ENCODE peak calls at places on chromosomes 3 and 15, in eight cellular contexts. One of them, this sample, is unnamed.

GRCh38 chr3:43180027-43180426 is 74.1 kb upstream of the POMGNT2 start:
- DNase-seq in stimulated activated CD8-positive, alpha-beta memory T cell treated with anti-CD3 and anti-CD28 coated beads, Interleukin-12 subunit alpha, Interleukin-12 subunit beta, amount 100 ng/mL, for 1 hour: peak
- DNase-seq in fibroblast of pulmonary artery: peak
- DNase-seq in activated CD4-positive, alpha-beta T cell treated with anti-CD3 and anti-CD28 coated beads, Interleukin-2, amount 50 U/mL, for 4 hours: no peak
- DNase-seq in GM20000: peak
- DNase-seq in lung: no peak
- DNase-seq in NAMALWA: peak
- DNase-seq in RPMI8226: peak
- DNase-seq in this sample: peak

GRCh38 chr3:134406331-134407246 is 32.3 kb upstream of the AMOTL2 start:
- DNase-seq in stimulated activated CD8-positive, alpha-beta memory T cell treated with anti-CD3 and anti-CD28 coated beads, Interleukin-12 subunit alpha, Interleukin-12 subunit beta, amount 100 ng/mL, for 1 hour: no peak
- DNase-seq in lung: peak
- DNase-seq in fibroblast of pulmonary artery: no peak
- DNase-seq in activated CD4-positive, alpha-beta T cell treated with anti-CD3 and anti-CD28 coated beads, Interleukin-2, amount 50 U/mL, for 4 hours: no peak
- DNase-seq in RPMI8226: peak
- DNase-seq in NAMALWA: no peak
- DNase-seq in GM20000: no peak
- DNase-seq in this sample: no peak

GRCh38 chr3:14518893-14519292 is 21.2 kb downstream of the GRIP2 start:
- DNase-seq in activated CD4-positive, alpha-beta T cell treated with anti-CD3 and anti-CD28 coated beads, Interleukin-2, amount 50 U/mL, for 4 hours: no peak
- DNase-seq in NAMALWA: no peak
- DNase-seq in fibroblast of pulmonary artery: no peak
- DNase-seq in stimulated activated CD8-positive, alpha-beta memory T cell treated with anti-CD3 and anti-CD28 coated beads, Interleukin-12 subunit alpha, Interleukin-12 subunit beta, amount 100 ng/mL, for 1 hour: no peak
- DNase-seq in RPMI8226: no peak
- DNase-seq in lung: no peak
- DNase-seq in GM20000: no peak
- DNase-seq in this sample: no peak

GRCh38 chr15:85036716-85037115 is 55.1 kb downstream of the PDE8A start:
- DNase-seq in activated CD4-positive, alpha-beta T cell treated with anti-CD3 and anti-CD28 coated beads, Interleukin-2, amount 50 U/mL, for 4 hours: no peak
- DNase-seq in fibroblast of pulmonary artery: no peak
- DNase-seq in stimulated activated CD8-positive, alpha-beta memory T cell treated with anti-CD3 and anti-CD28 coated beads, Interleukin-12 subunit alpha, Interleukin-12 subunit beta, amount 100 ng/mL, for 1 hour: no peak
- DNase-seq in RPMI8226: no peak
- DNase-seq in GM20000: peak
- DNase-seq in lung: no peak
- DNase-seq in NAMALWA: no peak
- DNase-seq in this sample: no peak

GRCh38 chr3:66469220-66469640 is 31.6 kb downstream of the LRIG1 start:
- DNase-seq in fibroblast of pulmonary artery: no peak
- DNase-seq in RPMI8226: no peak
- DNase-seq in GM20000: peak
- DNase-seq in NAMALWA: peak
- DNase-seq in stimulated activated CD8-positive, alpha-beta memory T cell treated with anti-CD3 and anti-CD28 coated beads, Interleukin-12 subunit alpha, Interleukin-12 subunit beta, amount 100 ng/mL, for 1 hour: no peak
- DNase-seq in lung: no peak
- DNase-seq in activated CD4-positive, alpha-beta T cell treated with anti-CD3 and anti-CD28 coated beads, Interleukin-2, amount 50 U/mL, for 4 hours: no peak
- DNase-seq in this sample: no peak

GRCh38 chr3:171181907-171182690 is 155.6 kb upstream of the SLC2A2 start:
- DNase-seq in GM20000: no peak
- DNase-seq in lung: no peak
- DNase-seq in RPMI8226: no peak
- DNase-seq in fibroblast of pulmonary artery: peak
- DNase-seq in NAMALWA: no peak
- DNase-seq in activated CD4-positive, alpha-beta T cell treated with anti-CD3 and anti-CD28 coated beads, Interleukin-2, amount 50 U/mL, for 4 hours: no peak
- DNase-seq in stimulated activated CD8-positive, alpha-beta memory T cell treated with anti-CD3 and anti-CD28 coated beads, Interleukin-12 subunit alpha, Interleukin-12 subunit beta, amount 100 ng/mL, for 1 hour: no peak
- DNase-seq in this sample: peak

GRCh38 chr3:11007534-11007933 is 15.0 kb downstream of the SLC6A1 start:
- DNase-seq in RPMI8226: no peak
- DNase-seq in fibroblast of pulmonary artery: no peak
- DNase-seq in lung: no peak
- DNase-seq in GM20000: no peak
- DNase-seq in NAMALWA: peak
- DNase-seq in stimulated activated CD8-positive, alpha-beta memory T cell treated with anti-CD3 and anti-CD28 coated beads, Interleukin-12 subunit alpha, Interleukin-12 subunit beta, amount 100 ng/mL, for 1 hour: no peak
- DNase-seq in activated CD4-positive, alpha-beta T cell treated with anti-CD3 and anti-CD28 coated beads, Interleukin-2, amount 50 U/mL, for 4 hours: no peak
- DNase-seq in this sample: no peak

GRCh38 chr3:37202035-37202434 is 27.7 kb upstream of the LRRFIP2 start:
- DNase-seq in activated CD4-positive, alpha-beta T cell treated with anti-CD3 and anti-CD28 coated beads, Interleukin-2, amount 50 U/mL, for 4 hours: no peak
- DNase-seq in fibroblast of pulmonary artery: no peak
- DNase-seq in NAMALWA: no peak
- DNase-seq in GM20000: no peak
- DNase-seq in lung: no peak
- DNase-seq in RPMI8226: no peak
- DNase-seq in stimulated activated CD8-positive, alpha-beta memory T cell treated with anti-CD3 and anti-CD28 coated beads, Interleukin-12 subunit alpha, Interleukin-12 subunit beta, amount 100 ng/mL, for 1 hour: no peak
- DNase-seq in this sample: no peak

GRCh38 chr3:183540501-183541234 is 14.8 kb downstream of the KLHL6 start:
- DNase-seq in GM20000: no peak
- DNase-seq in lung: no peak
- DNase-seq in NAMALWA: peak
- DNase-seq in fibroblast of pulmonary artery: no peak
- DNase-seq in RPMI8226: peak
- DNase-seq in activated CD4-positive, alpha-beta T cell treated with anti-CD3 and anti-CD28 coated beads, Interleukin-2, amount 50 U/mL, for 4 hours: no peak
- DNase-seq in stimulated activated CD8-positive, alpha-beta memory T cell treated with anti-CD3 and anti-CD28 coated beads, Interleukin-12 subunit alpha, Interleukin-12 subunit beta, amount 100 ng/mL, for 1 hour: no peak
- DNase-seq in this sample: no peak

GRCh38 chr3:100984257-100984772 is 8.9 kb downstream of the ABI3BP start:
- DNase-seq in GM20000: no peak
- DNase-seq in NAMALWA: no peak
- DNase-seq in activated CD4-positive, alpha-beta T cell treated with anti-CD3 and anti-CD28 coated beads, Interleukin-2, amount 50 U/mL, for 4 hours: no peak
- DNase-seq in lung: no peak
- DNase-seq in fibroblast of pulmonary artery: no peak
- DNase-seq in stimulated activated CD8-positive, alpha-beta memory T cell treated with anti-CD3 and anti-CD28 coated beads, Interleukin-12 subunit alpha, Interleukin-12 subunit beta, amount 100 ng/mL, for 1 hour: no peak
- DNase-seq in RPMI8226: no peak
- DNase-seq in this sample: no peak

GRCh38 chr3:12353796-12354505 is 65.1 kb downstream of the PPARG start:
- DNase-seq in GM20000: no peak
- DNase-seq in RPMI8226: no peak
- DNase-seq in activated CD4-positive, alpha-beta T cell treated with anti-CD3 and anti-CD28 coated beads, Interleukin-2, amount 50 U/mL, for 4 hours: no peak
- DNase-seq in lung: no peak
- DNase-seq in fibroblast of pulmonary artery: peak
- DNase-seq in stimulated activated CD8-positive, alpha-beta memory T cell treated with anti-CD3 and anti-CD28 coated beads, Interleukin-12 subunit alpha, Interleukin-12 subunit beta, amount 100 ng/mL, for 1 hour: no peak
- DNase-seq in NAMALWA: no peak
- DNase-seq in this sample: peak

GRCh38 chr3:169929830-169930519 is 18.6 kb downstream of the SAMD7 start:
- DNase-seq in lung: no peak
- DNase-seq in activated CD4-positive, alpha-beta T cell treated with anti-CD3 and anti-CD28 coated beads, Interleukin-2, amount 50 U/mL, for 4 hours: no peak
- DNase-seq in NAMALWA: peak
- DNase-seq in RPMI8226: peak
- DNase-seq in GM20000: peak
- DNase-seq in fibroblast of pulmonary artery: no peak
- DNase-seq in stimulated activated CD8-positive, alpha-beta memory T cell treated with anti-CD3 and anti-CD28 coated beads, Interleukin-12 subunit alpha, Interleukin-12 subunit beta, amount 100 ng/mL, for 1 hour: no peak
- DNase-seq in this sample: no peak